ENCODE peak calls at places on chromosomes 3 and 15, in five cellular contexts. O, U, C, F and B are unnamed samples.

GRCh38 chr3:142915636-142916035 is 26.8 kb upstream of the PCOLCE2 start:
- DNase-seq in O (no peak), U (no peak), C (no peak), F (no peak), B (no peak)

GRCh38 chr15:39774688-39775267 is 7.9 kb downstream of the FSIP1 start:
- DNase-seq in O (no peak), F (no peak), C (no peak), U (no peak), B (no peak)

GRCh38 chr3:69568458-69568857 is 170.8 kb upstream of the MITF start:
- DNase-seq in C (no peak), U (no peak), F (no peak), O (no peak), B (no peak)

GRCh38 chr15:101145362-101145761 is 106.5 kb downstream of the CHSY1 start:
- DNase-seq in U (no peak), F (no peak), O (no peak), C (no peak), B (no peak)

GRCh38 chr3:101861978-101862421 is 12.7 kb downstream of the NFKBIZ start:
- DNase-seq in F (no peak), O (no peak), C (no peak), U (no peak), B (no peak)

GRCh38 chr15:94306700-94307650 is 75.6 kb downstream of the MCTP2 start:
- DNase-seq in O (no peak), C (peak), U (no peak), F (no peak), B (no peak)

GRCh38 chr3:45618081-45618509 is 23.5 kb downstream of the LIMD1 start:
- DNase-seq in F (no peak), O (no peak), U (no peak), C (no peak), B (no peak)

GRCh38 chr3:43287514-43287913 is 1.2 kb downstream of the SNRK start:
- DNase-seq in C (no peak), O (no peak), F (no peak), U (peak), B (no peak)

GRCh38 chr3:157982359-157982758 is 123.9 kb downstream of the SHOX2 start:
- DNase-seq in F (no peak), O (no peak), U (no peak), C (no peak), B (no peak)

GRCh38 chr3:71493372-71493771 is 90.2 kb downstream of the FOXP1 start:
- DNase-seq in F (no peak), U (no peak), O (no peak), C (no peak), B (no peak)

GRCh38 chr3:14057701-14058100 is 67.0 kb downstream of the CHCHD4 start:
- DNase-seq in O (no peak), C (no peak), F (no peak), U (peak), B (no peak)

GRCh38 chr15:37903932-37904493 is 30.4 kb upstream of the TMCO5A start:
- DNase-seq in C (no peak), U (no peak), F (no peak), O (no peak), B (no peak)

GRCh38 chr3:39185326-39185958 is 7.0 kb downstream of the XIRP1 start:
- DNase-seq in U (no peak), O (no peak), F (no peak), C (no peak), B (no peak)

GRCh38 chr15:92959219-92959618 is 59.1 kb downstream of the CHD2 start:
- DNase-seq in U (no peak), O (no peak), C (no peak), F (no peak), B (no peak)

GRCh38 chr3:46575577-46576222 is 9.6 kb upstream of the LRRC2 start:
- DNase-seq in O (no peak), C (no peak), U (peak), F (no peak), B (no peak)

GRCh38 chr15:65642588-65642987 is 20.9 kb downstream of the SLC24A1 start:
- DNase-seq in C (no peak), F (no peak), U (no peak), O (no peak), B (no peak)